ENCODE peak calls at places on chromosomes 7 and 10, in nine cellular contexts. S, T, X, Y, I, G, D, O and L are unnamed samples. For H3K4me1, the result is how much of the 10 kb centered on the place peaks cover.

GRCh38 chr7:17289074-17289665 is 9.3 kb upstream of the AHR start:
- DNase-seq in S (no peak), T (no peak), X (no peak), Y (no peak), I (no peak), G (no peak), D (no peak), O (no peak), L (no peak)

GRCh38 chr7:134014935-134015334 is 112.2 kb upstream of the LRGUK start:
- DNase-seq in S (no peak), T (no peak), X (no peak), Y (no peak), I (no peak), G (no peak), D (no peak), O (no peak), L (no peak)

GRCh38 chr10:121195524-121195910 is 344.4 kb downstream of the WDR11 start:
- DNase-seq in S (no peak), T (no peak), X (no peak), Y (no peak), I (no peak), G (no peak), D (no peak), O (no peak), L (no peak)

GRCh38 chr7:73899731-73900142 is 38.8 kb downstream of the TMEM270 start:
- DNase-seq in S (peak), T (peak), X (no peak), Y (no peak), I (no peak), G (no peak), D (peak), O (peak), L (no peak)

GRCh38 chr7:148395990-148396716 is 194.4 kb upstream of the C7orf33 start:
- DNase-seq in S (no peak), T (no peak), X (peak), Y (no peak), I (no peak), G (no peak), D (no peak), O (no peak), L (no peak)

GRCh38 chr10:51109821-51110533 is 35.7 kb downstream of the PRKG1 start:
- DNase-seq in S (no peak), T (no peak), X (no peak), Y (no peak), I (no peak), G (no peak), D (peak), O (no peak), L (no peak)

GRCh38 chr10:2392145-2392812 is 655.0 kb upstream of the ADARB2 start:
- DNase-seq in S (no peak), T (no peak), X (no peak), Y (no peak), I (no peak), G (no peak), D (no peak), O (no peak), L (no peak)

GRCh38 chr7:134845461-134845860 is 66.0 kb downstream of the CALD1 start:
- DNase-seq in S (no peak), T (no peak), X (peak), Y (no peak), I (peak), G (no peak), D (no peak), O (no peak), L (no peak)

GRCh38 chr10:105473170-105473569 is 832.1 kb downstream of the SORCS3 start:
- DNase-seq in S (no peak), T (no peak), X (no peak), Y (no peak), I (no peak), G (no peak), D (no peak), O (no peak), L (no peak)

GRCh38 chr7:43689115-43689514 is 40.2 kb downstream of the COA1 start:
- DNase-seq in S (no peak), T (no peak), X (no peak), Y (no peak), I (no peak), G (no peak), D (no peak), O (no peak), L (no peak)

GRCh38 chr7:15571303-15571878 is 9.6 kb upstream of the AGMO start:
- DNase-seq in S (no peak), T (no peak), X (no peak), Y (no peak), I (no peak), G (no peak), D (no peak), O (no peak), L (no peak)

GRCh38 chr7:4951903-4952636 is 6.9 kb downstream of the MMD2 start:
- DNase-seq in S (no peak), T (no peak), X (peak), Y (no peak), I (peak), G (no peak), D (no peak), O (no peak), L (no peak)

GRCh38 chr7:44581426-44581906 is 565 bp downstream of the TMED4 start:
- DNase-seq in S (no peak), T (peak), X (peak), Y (no peak), I (peak), G (no peak), D (no peak), O (peak), L (no peak)

GRCh38 chr10:132690401-132690800 is 95.5 kb downstream of the NKX6-2 start:
- DNase-seq in S (no peak), T (no peak), X (no peak), Y (peak), I (no peak), G (peak), D (no peak), O (peak), L (peak)

GRCh38 chr7:1646957-1647891 is 22.9 kb upstream of the ELFN1 start:
- DNase-seq in S (peak), T (no peak), X (no peak), Y (peak), I (no peak), G (no peak), D (no peak), O (peak), L (no peak)

GRCh38 chr7:30453859-30454258 is 24.7 kb downstream of the NOD1 start:
- DNase-seq in S (no peak), T (no peak), X (no peak), Y (no peak), I (no peak), G (no peak), D (no peak), O (no peak), L (no peak)

GRCh38 chr7:7490003-7490402 is 45.7 kb downstream of the COL28A1 start:
- DNase-seq in S (no peak), T (no peak), X (no peak), Y (no peak), I (no peak), G (no peak), D (no peak), O (no peak), L (no peak)

GRCh38 chr10:84177541-84178386 is 4.2 kb downstream of the GPR15LG start:
- DNase-seq in S (no peak), T (no peak), X (no peak), Y (no peak), I (peak), G (peak), D (no peak), O (no peak), L (no peak)

GRCh38 chr10:113704637-113705343 is 25.1 kb downstream of the CASP7 start:
- DNase-seq in S (no peak), T (no peak), X (peak), Y (no peak), I (peak), G (no peak), D (peak), O (no peak), L (no peak)

GRCh38 chr10:92434385-92434784 is 139.5 kb downstream of the IDE start:
- DNase-seq in S (no peak), T (no peak), X (no peak), Y (no peak), I (no peak), G (no peak), D (no peak), O (no peak), L (no peak)

GRCh38 chr10:88117227-88117626 is 253.8 kb downstream of the PTEN start:
- DNase-seq in S (no peak), T (no peak), X (no peak), Y (no peak), I (peak), G (no peak), D (no peak), O (no peak), L (no peak)

GRCh38 chr10:63140077-63140476 is 6.9 kb downstream of the NRBF2 start:
- DNase-seq in S (no peak), T (no peak), X (no peak), Y (no peak), I (no peak), G (no peak), D (no peak), O (no peak), L (no peak)

GRCh38 chr7:130902755-130903357 is 168.8 kb upstream of the KLF14 start:
- DNase-seq in S (no peak), T (no peak), X (no peak), Y (no peak), I (no peak), G (no peak), D (no peak), O (no peak), L (no peak)
- H3K4me1 ChIP-seq in S (half or more), T (half or more), X (under half), Y (half or more), I (under half), G (half or more), D (half or more), O (under half), L (under half)

GRCh38 chr10:128687408-128687807 is 561.2 kb upstream of the MKI67 start:
- DNase-seq in S (no peak), T (no peak), X (no peak), Y (no peak), I (no peak), G (no peak), D (no peak), O (no peak), L (no peak)
- H3K4me1 ChIP-seq in S (under half), T (under half), X (under half), Y (under half), I (under half), G (under half), D (under half), O (under half), L (under half)

GRCh38 chr10:69153227-69153626 is 26.8 kb upstream of the SUPV3L1 start:
- DNase-seq in S (no peak), T (no peak), X (no peak), Y (no peak), I (no peak), G (no peak), D (no peak), O (no peak), L (no peak)

GRCh38 chr10:69146756-69147155 is 22.8 kb downstream of the VPS26A start:
- DNase-seq in S (no peak), T (no peak), X (no peak), Y (no peak), I (no peak), G (no peak), D (no peak), O (no peak), L (no peak)

DNA sequence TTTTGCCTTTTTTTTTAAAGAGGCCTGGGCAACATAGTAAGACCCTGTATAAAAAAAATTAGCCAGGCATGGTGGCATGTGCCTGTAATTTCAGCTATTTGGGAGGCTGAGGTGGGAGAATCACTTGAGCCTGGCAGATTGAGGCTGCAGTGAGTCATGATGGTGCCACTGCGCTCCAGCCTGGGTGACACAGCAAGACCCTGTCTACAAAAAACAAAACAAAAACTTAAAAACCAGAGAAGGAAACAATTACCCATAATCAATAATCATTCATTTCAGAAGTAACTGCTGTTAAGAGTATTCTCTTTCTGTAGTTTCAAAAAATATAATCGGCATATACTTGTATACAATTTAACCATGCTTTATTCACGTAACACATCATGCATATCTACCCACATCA is 28.0 kb downstream of the VPS26A start:
- DNase-seq in S (no peak), T (no peak), X (peak), Y (no peak), I (no peak), G (no peak), D (no peak), O (no peak), L (no peak)
- H3K4me1 ChIP-seq in S (under half), T (under half), X (under half), Y (under half), I (under half), G (under half), D (under half), O (under half), L (under half)

DNA sequence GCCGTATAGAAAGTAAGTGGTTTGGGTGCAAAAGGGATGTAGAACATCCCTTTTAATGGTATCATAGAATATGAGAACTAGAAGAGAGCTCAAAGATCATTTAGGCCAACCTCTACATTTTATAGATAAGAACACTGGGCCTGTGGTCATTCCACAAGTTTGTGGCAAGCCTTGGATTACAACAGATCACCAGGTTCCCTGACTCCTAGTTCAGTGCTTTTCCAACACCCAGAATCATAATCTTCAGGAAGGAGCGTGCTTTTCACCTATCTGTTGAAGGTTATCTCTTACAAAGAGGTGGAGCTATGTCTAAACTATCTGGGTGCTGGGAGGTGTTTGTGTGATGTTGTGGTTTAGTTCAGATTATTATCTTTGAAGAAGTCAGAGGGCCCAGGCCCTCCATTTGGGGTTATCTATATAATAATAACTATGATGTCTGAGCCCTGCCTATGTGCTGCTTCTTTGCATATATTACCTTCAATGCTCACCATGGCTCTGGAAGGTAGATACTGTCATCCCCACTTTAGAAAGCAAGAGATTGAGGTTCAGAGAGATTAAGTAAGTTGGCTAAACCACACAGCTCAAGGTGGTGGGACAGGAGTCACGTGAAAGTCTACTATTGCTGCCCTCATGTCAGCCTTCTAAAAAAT is 24.1 kb downstream of the IL2RA start:
- DNase-seq in S (no peak), T (no peak), X (peak), Y (no peak), I (no peak), G (no peak), D (no peak), O (no peak), L (no peak)
- H3K4me1 ChIP-seq in S (under half), T (under half), X (under half), Y (under half), I (half or more), G (half or more), D (under half), O (under half), L (under half)

GRCh38 chr10:72106896-72107295 is 18.5 kb upstream of the SPOCK2 start:
- DNase-seq in S (no peak), T (no peak), X (no peak), Y (no peak), I (no peak), G (no peak), D (no peak), O (no peak), L (no peak)

GRCh38 chr10:72107325-72108003 is 19.1 kb upstream of the SPOCK2 start:
- DNase-seq in S (no peak), T (no peak), X (peak), Y (no peak), I (peak), G (no peak), D (peak), O (no peak), L (no peak)

GRCh38 chr10:72105098-72105475 is 16.7 kb upstream of the SPOCK2 start:
- DNase-seq in S (no peak), T (no peak), X (no peak), Y (no peak), I (no peak), G (no peak), D (no peak), O (no peak), L (no peak)

GRCh38 chr10:72105675-72106074 is 17.3 kb upstream of the SPOCK2 start:
- DNase-seq in S (no peak), T (no peak), X (no peak), Y (no peak), I (no peak), G (no peak), D (no peak), O (no peak), L (no peak)

DNA sequence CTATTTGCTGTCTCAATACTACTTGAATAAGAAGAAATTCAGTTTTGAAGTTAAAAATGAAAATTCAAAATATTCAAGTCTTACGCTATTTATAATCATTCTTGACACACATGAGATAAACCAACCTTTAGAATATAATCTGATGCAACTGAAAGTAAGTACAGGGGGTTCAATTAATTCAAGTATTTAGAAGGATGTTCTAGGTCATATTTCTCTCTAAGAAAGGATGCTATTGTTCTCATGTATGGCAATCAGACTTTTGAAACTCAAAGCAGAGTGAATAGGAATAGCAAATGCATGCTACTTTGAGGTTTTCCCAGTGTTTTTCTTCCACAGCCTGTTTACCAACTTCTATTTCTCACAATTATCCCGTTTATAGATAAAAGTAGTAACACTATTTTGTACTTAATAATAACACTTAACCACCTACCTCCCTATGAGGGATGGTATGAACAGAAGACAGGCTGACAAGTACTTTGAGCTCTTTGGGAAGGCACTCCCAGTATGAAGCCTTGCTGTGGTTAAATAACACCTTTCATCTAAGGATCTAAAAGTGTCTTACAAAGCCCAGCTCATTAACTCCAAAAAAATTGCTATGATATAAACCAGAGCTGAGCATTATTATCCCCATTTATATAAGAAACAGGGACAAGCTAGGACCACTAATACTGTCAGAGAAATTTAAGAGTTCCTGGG is 18.0 kb upstream of the SPOCK2 start:
- DNase-seq in S (no peak), T (no peak), X (no peak), Y (no peak), I (no peak), G (no peak), D (no peak), O (no peak), L (no peak)
- H3K4me1 ChIP-seq in S (under half), T (under half), X (under half), Y (under half), I (under half), G (under half), D (under half), O (under half), L (under half)

DNA sequence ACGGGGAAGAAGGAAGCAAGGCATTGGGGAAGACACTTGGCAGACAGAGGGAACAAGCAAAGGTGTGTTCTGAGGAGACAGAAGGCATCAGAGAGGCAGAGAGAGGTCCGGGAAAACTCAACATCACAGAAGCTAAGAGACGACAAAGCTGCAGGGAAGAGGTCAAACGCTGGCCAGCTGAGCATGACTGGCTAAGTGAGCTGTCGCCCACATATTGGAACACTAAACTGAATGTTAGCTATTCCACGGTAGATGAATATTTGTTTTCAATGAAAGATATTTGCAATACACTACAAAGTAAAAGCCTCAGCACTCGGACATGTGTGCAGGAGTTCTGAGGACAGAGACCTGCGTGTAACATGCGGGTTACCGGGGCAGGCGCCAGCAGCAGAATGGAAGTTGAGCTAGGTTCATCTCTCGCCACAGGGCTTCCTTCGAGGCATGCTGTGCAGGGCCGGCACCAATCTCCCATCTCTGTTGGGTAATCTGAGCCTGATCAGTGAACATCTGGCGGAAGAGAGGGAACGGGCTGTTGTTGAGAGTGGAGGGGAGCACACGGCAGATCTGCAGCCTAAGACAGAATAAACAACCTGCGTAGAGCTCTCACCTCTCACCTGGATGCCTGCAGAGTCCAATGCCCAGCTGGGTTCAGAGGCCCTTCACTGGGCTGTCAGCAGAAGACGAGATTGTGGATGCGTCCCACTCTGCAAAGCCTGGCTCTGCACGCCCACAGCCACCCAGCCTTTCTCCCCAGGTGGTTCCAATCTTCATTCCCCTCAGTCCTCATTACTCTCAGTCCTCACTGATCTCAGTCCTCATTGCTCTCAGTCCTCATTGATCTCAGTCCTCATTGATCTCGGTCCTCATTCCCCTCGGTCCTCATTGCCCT is 35.9 kb downstream of the INSIG1 start:
- DNase-seq in S (no peak), T (no peak), X (no peak), Y (no peak), I (no peak), G (no peak), D (no peak), O (no peak), L (no peak)
- H3K4me1 ChIP-seq in S (under half), T (under half), X (under half), Y (under half), I (under half), G (under half), D (under half), O (under half), L (under half)

DNA sequence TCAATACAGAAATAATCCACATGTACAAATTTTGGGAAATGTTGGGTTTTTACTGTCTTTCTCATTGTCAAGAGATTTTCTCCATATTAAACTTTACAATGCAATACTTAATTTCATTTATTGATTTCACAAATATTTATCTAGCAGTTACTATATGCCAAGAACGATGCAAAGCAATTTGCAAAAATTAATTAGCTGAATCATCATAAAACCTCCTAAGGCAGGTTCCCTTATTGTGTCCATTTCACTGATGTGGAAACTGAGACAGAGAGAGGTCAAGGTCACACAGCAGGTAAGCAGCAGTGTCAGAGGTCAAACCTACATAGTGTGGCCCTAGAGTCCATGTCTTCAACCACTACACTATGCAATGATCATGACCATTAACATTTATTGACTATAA is 286.8 kb upstream of the AUTS2 start:
- DNase-seq in S (no peak), T (no peak), X (no peak), Y (no peak), I (no peak), G (no peak), D (no peak), O (no peak), L (no peak)
- H3K4me1 ChIP-seq in S (under half), T (under half), X (under half), Y (under half), I (under half), G (under half), D (under half), O (under half), L (under half)

GRCh38 chr10:11152801-11153200 is 135.1 kb downstream of the CELF2 start:
- DNase-seq in S (no peak), T (no peak), X (no peak), Y (no peak), I (no peak), G (no peak), D (no peak), O (no peak), L (no peak)
- H3K4me1 ChIP-seq in S (half or more), T (under half), X (under half), Y (under half), I (under half), G (half or more), D (under half), O (under half), L (under half)